ENCODE peak calls at places on chromosomes 13 and 19, in six cellular contexts. F is neural progenitor cell, O is SJCRH30, N is colonic mucosa, Y is ovary, S is tibial artery. H is an unnamed sample.
A peak's percentile ranks its signal among the peaks of the same experiment; 100 is the strongest.

GRCh38 chr19:36819130-36819630 is 19.0 kb downstream of the ZNF790 start:
- DNase-seq in O (no peak), S (no peak), F (no peak), Y (no peak), N (no peak), H (no peak)

GRCh38 chr13:112626761-112627160 is 38.8 kb upstream of the TUBGCP3 start:
- DNase-seq in N (no peak), S (no peak), Y (no peak), F (no peak), O (no peak), H (no peak)

GRCh38 chr13:107301724-107302374 is 733.9 kb upstream of the ARGLU1 start:
- DNase-seq in S (no peak), O (peak; percentile 3), F (peak; percentile 50), Y (no peak), N (no peak), H (no peak)

GRCh38 chr13:19158006-19158405 is 23.6 kb downstream of the TUBA3C start:
- DNase-seq in Y (no peak), S (no peak), O (no peak), F (no peak), N (no peak), H (no peak)

GRCh38 chr13:40271511-40271910 is 394.9 kb downstream of the FOXO1 start:
- DNase-seq in S (peak; percentile 43), N (no peak), F (no peak), O (peak; percentile 78), Y (no peak), H (no peak)

GRCh38 chr19:14556662-14557188 is 15.1 kb downstream of the NDUFB7 start:
- DNase-seq in S (peak; percentile 44), Y (peak; percentile 69), N (peak; percentile 76), O (peak; percentile 70), F (peak; percentile 91), H (no peak)

GRCh38 chr13:57409121-57409520 is 222.4 kb upstream of the PCDH17 start:
- DNase-seq in F (peak; percentile 38), N (no peak), S (no peak), O (no peak), Y (no peak), H (no peak)

GRCh38 chr13:98999635-98999952 is 21.7 kb upstream of the DOCK9 start:
- DNase-seq in N (no peak), S (no peak), O (no peak), F (no peak), Y (no peak), H (no peak)

GRCh38 chr13:113157206-113157928 is 1.1 kb upstream of the PROZ start:
- DNase-seq in S (no peak), O (no peak), N (no peak), Y (no peak), F (no peak), H (no peak)

GRCh38 chr13:104357174-104357573 is 1291.0 kb upstream of the SLC10A2 start:
- DNase-seq in S (no peak), O (peak; percentile 4), F (peak; percentile 18), Y (no peak), N (no peak), H (no peak)

GRCh38 chr13:33188093-33188882 is 97.3 kb downstream of the STARD13 start:
- DNase-seq in N (no peak), S (no peak), Y (no peak), F (no peak), O (no peak), H (no peak)

GRCh38 chr13:108855737-108856387 is 226.5 kb downstream of the MYO16 start:
- DNase-seq in O (no peak), N (no peak), S (no peak), Y (no peak), F (no peak), H (no peak)

GRCh38 chr13:102291587-102292218 is 110.1 kb downstream of the FGF14 start:
- DNase-seq in N (no peak), Y (no peak), O (no peak), F (no peak), S (no peak), H (no peak)

GRCh38 chr19:35231956-35232746 is 3.6 kb upstream of the FAM187B start:
- DNase-seq in S (no peak), F (no peak), N (no peak), O (no peak), Y (no peak), H (peak; percentile 87)

DNA sequence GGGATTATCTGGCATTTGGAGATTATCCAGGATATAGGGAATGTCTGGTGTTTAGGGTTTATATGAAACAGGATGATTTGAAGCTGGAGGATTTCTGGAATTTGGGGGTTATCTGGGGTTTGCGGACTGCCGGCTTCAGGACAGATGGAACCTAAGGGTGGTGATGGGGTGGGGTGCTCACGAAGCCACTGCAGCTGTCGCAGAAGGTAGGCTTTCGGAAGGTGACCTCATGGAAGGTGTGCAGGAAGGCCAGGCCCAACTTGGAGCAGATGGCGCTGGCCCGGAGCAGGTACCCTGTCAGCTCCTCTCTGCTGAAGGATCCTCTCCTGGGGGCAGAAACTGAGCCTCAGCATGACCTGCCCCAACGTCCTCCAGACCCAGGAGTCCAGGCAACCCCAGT is 9.6 kb downstream of the FAM98C start:
- DNase-seq in O (peak; percentile 53), F (no peak), N (no peak), Y (no peak), S (no peak), H (no peak)
- H3K4me3 ChIP-seq in O (no peak overlapping the region), F (no peak overlapping the region), N (no peak overlapping the region), Y (no peak overlapping the region), S (no peak overlapping the region), H (no peak overlapping the region)

GRCh38 chr13:59607172-59607571 is 556.6 kb downstream of the DIAPH3 start:
- DNase-seq in N (no peak), O (no peak), Y (no peak), S (no peak), F (no peak), H (no peak)
- H3K27ac ChIP-seq in N (no peak overlapping the region), O (no peak overlapping the region), Y (no peak overlapping the region), S (no peak overlapping the region), F (no peak overlapping the region), H (no peak overlapping the region)

GRCh38 chr19:47323872-47324271 is 8.1 kb upstream of the C5AR2 start:
- DNase-seq in Y (no peak), O (no peak), F (no peak), N (no peak), S (no peak), H (no peak)
- H3K4me3 ChIP-seq in Y (no peak overlapping the region), O (no peak overlapping the region), F (no peak overlapping the region), N (no peak overlapping the region), S (peak overlapping the region; percentile 12), H (no peak overlapping the region)

GRCh38 chr13:34931572-34931971 is 10.5 kb upstream of the NBEA start:
- DNase-seq in S (no peak), N (no peak), Y (no peak), O (no peak), F (no peak), H (no peak)

GRCh38 chr13:34933786-34934185 is 8.3 kb upstream of the NBEA start:
- DNase-seq in S (no peak), Y (no peak), O (no peak), N (no peak), F (peak; percentile 51), H (no peak)

GRCh38 chr13:34935841-34936240 is 6.2 kb upstream of the NBEA start:
- DNase-seq in Y (no peak), S (no peak), O (no peak), F (no peak), N (no peak), H (no peak)

DNA sequence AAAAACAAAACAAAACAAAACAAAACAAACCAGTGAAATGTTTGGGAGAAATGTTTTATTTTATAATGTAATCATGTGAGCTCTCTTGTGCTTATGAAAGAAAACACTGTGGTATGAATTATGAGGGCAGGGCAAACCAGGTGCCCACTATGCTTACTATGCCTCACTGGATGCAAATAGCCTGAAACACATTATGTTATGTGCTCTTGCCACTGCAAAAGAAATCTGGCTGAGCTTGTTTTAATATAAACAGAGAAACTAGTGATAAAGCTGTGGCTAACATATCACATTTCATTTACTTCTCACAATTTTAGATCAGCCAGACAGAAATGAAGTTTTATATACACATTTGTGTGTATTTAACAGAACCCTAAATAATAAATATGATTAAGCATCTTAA is 8.7 kb upstream of the NBEA start:
- DNase-seq in F (no peak), Y (no peak), S (no peak), N (no peak), O (no peak), H (no peak)
- H3K27ac ChIP-seq in F (no peak overlapping the region), Y (no peak overlapping the region), S (no peak overlapping the region), N (no peak overlapping the region), O (no peak overlapping the region), H (no peak overlapping the region)

GRCh38 chr13:34467450-34468083 is 474.5 kb upstream of the NBEA start:
- DNase-seq in N (no peak), O (no peak), S (no peak), Y (no peak), F (no peak), H (peak; percentile 26)

GRCh38 chr13:34474469-34474868 is 467.6 kb upstream of the NBEA start:
- DNase-seq in F (no peak), N (no peak), S (no peak), Y (no peak), O (no peak), H (no peak)

GRCh38 chr13:34465423-34465922 is 476.6 kb upstream of the NBEA start:
- DNase-seq in Y (no peak), N (no peak), F (no peak), O (no peak), S (no peak), H (no peak)

GRCh38 chr13:34466301-34466700 is 475.8 kb upstream of the NBEA start:
- DNase-seq in Y (no peak), S (no peak), O (no peak), F (no peak), N (no peak), H (no peak)

GRCh38 chr13:34469212-34469983 is 472.7 kb upstream of the NBEA start:
- DNase-seq in O (no peak), S (no peak), Y (no peak), F (no peak), N (no peak), H (peak; percentile 64)
- H3K4me3 ChIP-seq in O (no peak overlapping the region), S (no peak overlapping the region), Y (no peak overlapping the region), F (no peak overlapping the region), N (no peak overlapping the region), H (no peak overlapping the region)

GRCh38 chr13:110774051-110774450 is 60.6 kb downstream of the ING1 start:
- DNase-seq in F (no peak), N (no peak), S (no peak), Y (no peak), O (no peak), H (peak; percentile 86)
- H3K27ac ChIP-seq in F (no peak overlapping the region), N (no peak overlapping the region), S (no peak overlapping the region), Y (no peak overlapping the region), O (no peak overlapping the region), H (no peak overlapping the region)

GRCh38 chr19:1167687-1168561 is 6.1 kb downstream of the SBNO2 start:
- DNase-seq in F (no peak), N (no peak), Y (no peak), O (no peak), S (no peak), H (no peak)
- H3K4me3 ChIP-seq in F (no peak overlapping the region), N (peak overlapping the region; percentile 7), Y (peak overlapping the region; percentile 40), O (no peak overlapping the region), S (no peak overlapping the region), H (peak overlapping the region; percentile 40)

GRCh38 chr19:55069137-55069858 is 6.3 kb upstream of the RDH13 start:
- DNase-seq in F (peak; percentile 61), S (no peak), O (peak; percentile 68), N (peak; percentile 86), Y (no peak), H (no peak)
- H3K27ac ChIP-seq in F (no peak overlapping the region), S (peak overlapping the region; percentile 25), O (peak overlapping the region; percentile 7), N (peak overlapping the region; percentile 81), Y (no peak overlapping the region), H (no peak overlapping the region)

H was measured in esophagus muscularis mucosa.